ENCODE peak calls at places on chromosomes 1 and 21, in nine cellular contexts. Q is right lobe of liver, D is heart right ventricle, F is esophagus squamous epithelium, U is left ventricle myocardium inferior, K is heart left ventricle, V is tibial artery, C is A549, O is left lung. B is an unnamed sample. For H3K4me1, the result is how much of the 10 kb centered on the place peaks cover.

GRCh38 chr1:52943876-52944275 is 16.8 kb downstream of the SCP2 start:
- DNase-seq in O (no peak), Q (no peak), F (no peak), U (no peak), D (no peak), C (no peak), K (no peak), V (no peak), B (no peak)

GRCh38 chr1:176720835-176721234 is 257.9 kb downstream of the PAPPA2 start:
- DNase-seq in U (no peak), Q (no peak), D (no peak), V (no peak), O (no peak), F (no peak), K (no peak), C (no peak), B (no peak)

GRCh38 chr1:154316704-154317103 is 4.2 kb upstream of the AQP10 start:
- DNase-seq in U (no peak), V (no peak), O (no peak), C (no peak), K (no peak), F (no peak), D (no peak), Q (no peak), B (no peak)

GRCh38 chr1:145799806-145800205 is 24.1 kb downstream of the RNF115 start:
- DNase-seq in V (no peak), Q (no peak), D (no peak), C (no peak), O (no peak), K (no peak), U (no peak), F (no peak), B (no peak)

GRCh38 chr1:118716775-118717174 is 271.4 kb downstream of the TBX15 start:
- DNase-seq in F (no peak), U (no peak), Q (no peak), V (no peak), O (no peak), K (no peak), D (no peak), C (no peak), B (peak)

GRCh38 chr1:228131736-228132135 is 8.3 kb upstream of the GUK1 start:
- DNase-seq in F (no peak), O (no peak), D (no peak), Q (no peak), U (no peak), V (no peak), C (no peak), K (no peak), B (no peak)

GRCh38 chr1:162899422-162900168 is 38.6 kb upstream of the CCDC190 start:
- DNase-seq in K (no peak), D (no peak), C (no peak), V (no peak), U (no peak), F (no peak), Q (no peak), O (no peak), B (no peak)

GRCh38 chr21:46559291-46559983 is 45.4 kb downstream of the S100B start:
- DNase-seq in V (no peak), U (no peak), D (no peak), F (no peak), O (no peak), Q (peak), C (no peak), K (peak), B (no peak)

GRCh38 chr1:209844695-209845404 is 17.1 kb downstream of the UTP25 start:
- DNase-seq in C (no peak), O (no peak), Q (no peak), V (no peak), D (no peak), U (no peak), F (no peak), K (no peak), B (no peak)

GRCh38 chr1:28341591-28341990 is 12.8 kb downstream of the MED18 start:
- DNase-seq in O (no peak), U (no peak), V (no peak), Q (no peak), F (no peak), D (no peak), C (no peak), K (no peak), B (no peak)

GRCh38 chr21:22536511-22536910 is 1538.3 kb downstream of the NCAM2 start:
- DNase-seq in F (no peak), K (no peak), V (no peak), U (no peak), Q (no peak), C (peak), D (no peak), O (no peak), B (no peak)

GRCh38 chr21:25371831-25372434 is 235.3 kb downstream of the MRPL39 start:
- DNase-seq in V (no peak), O (no peak), Q (no peak), D (no peak), U (no peak), C (no peak), K (no peak), F (no peak), B (no peak)

DNA sequence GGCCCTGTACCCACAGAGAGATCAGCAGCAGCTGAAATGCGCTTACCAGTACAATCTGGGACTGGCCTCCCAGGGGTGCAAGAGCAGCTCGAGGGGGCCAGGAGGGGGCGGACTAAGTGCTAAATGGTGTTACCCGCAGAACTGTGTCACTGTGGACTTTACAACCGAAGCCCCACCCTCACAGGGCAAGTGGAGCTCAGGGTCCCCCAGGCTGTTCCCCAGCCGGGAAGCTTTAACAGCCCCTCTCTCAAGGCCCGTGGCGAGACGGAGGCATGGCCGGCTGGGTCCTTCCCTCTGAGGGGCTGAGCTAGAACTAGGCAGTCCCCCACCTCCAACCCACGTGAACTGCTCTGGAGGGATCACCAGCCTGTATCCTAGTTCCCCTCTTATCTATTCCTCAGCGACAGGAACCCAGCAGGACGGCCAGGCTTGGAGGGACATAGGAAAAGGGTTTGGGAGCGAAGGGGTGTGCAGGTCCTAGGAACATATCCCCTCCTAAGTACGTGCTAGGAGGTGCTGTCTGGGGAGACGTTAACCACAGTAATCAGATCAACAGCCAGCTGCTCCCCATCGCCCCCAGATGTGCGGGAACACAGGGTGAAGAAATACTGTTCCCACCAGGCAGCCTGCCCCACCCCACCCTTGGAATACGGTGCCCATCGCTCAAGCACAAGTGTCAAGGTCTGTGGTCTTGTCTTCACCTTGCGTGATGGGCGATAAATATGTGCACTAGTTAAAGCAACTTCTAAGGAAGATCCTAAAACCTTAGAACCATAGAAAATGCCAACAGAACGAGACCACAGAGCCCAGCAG is 24.4 kb downstream of the ZBTB17 start:
- DNase-seq in U (no peak), F (no peak), O (no peak), K (no peak), V (peak), D (no peak), C (no peak), Q (no peak), B (no peak)
- H3K4me1 ChIP-seq in U (half or more), F (half or more), O (half or more), K (under half), V (half or more), D (half or more), C (half or more), Q (under half), B (half or more)

GRCh38 chr1:42758641-42759040 is 8.2 kb downstream of the P3H1 start:
- DNase-seq in K (no peak), Q (no peak), U (no peak), O (no peak), D (no peak), V (no peak), C (no peak), F (no peak), B (no peak)

GRCh38 chr1:42756956-42757891 is 9.6 kb downstream of the P3H1 start:
- DNase-seq in Q (no peak), C (peak), U (no peak), D (no peak), F (no peak), V (no peak), O (no peak), K (no peak), B (peak)

GRCh38 chr1:42761567-42761966 is 5.3 kb downstream of the P3H1 start:
- DNase-seq in F (no peak), U (no peak), O (no peak), Q (no peak), C (no peak), V (no peak), D (no peak), K (no peak), B (no peak)

GRCh38 chr1:42757892-42758275 is 8.9 kb downstream of the P3H1 start:
- DNase-seq in V (no peak), D (no peak), O (no peak), Q (no peak), K (no peak), F (no peak), U (no peak), C (no peak), B (no peak)

GRCh38 chr1:42759114-42759513 is 7.7 kb downstream of the P3H1 start:
- DNase-seq in U (no peak), V (no peak), K (no peak), F (no peak), Q (no peak), C (no peak), D (no peak), O (no peak), B (no peak)
- TF ChIP-seq CTCF in U (no peak), V (no peak), K (no peak), F (no peak), Q (no peak), C (no peak), D (no peak), O (no peak), B (no peak)

DNA sequence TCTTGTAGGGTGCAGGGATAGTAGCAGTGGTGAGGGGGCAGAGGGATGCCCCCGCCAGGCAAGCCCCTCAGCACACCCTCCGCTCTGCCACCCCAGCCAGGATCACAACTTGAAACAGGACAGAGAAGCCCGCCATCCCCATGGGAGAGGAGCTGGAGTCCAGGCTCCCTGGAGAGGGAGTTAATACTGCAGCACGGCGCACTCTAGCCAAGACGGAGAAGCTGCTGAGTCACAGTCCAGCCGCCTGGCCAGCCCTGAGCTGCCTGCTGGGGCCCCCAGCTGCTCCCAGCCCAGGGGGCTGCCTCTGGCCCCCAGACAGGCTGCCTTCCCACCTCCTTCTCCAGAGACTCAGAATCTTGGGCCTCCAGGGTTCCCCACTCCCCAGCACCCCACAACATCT is 87.2 kb downstream of the SYT2 start:
- DNase-seq in Q (no peak), K (peak), O (peak), D (peak), U (peak), V (peak), C (peak), F (no peak), B (no peak)
- H3K4me3 ChIP-seq in Q (no peak), K (no peak), O (no peak), D (no peak), U (no peak), V (peak), C (no peak), F (no peak), B (no peak)

DNA sequence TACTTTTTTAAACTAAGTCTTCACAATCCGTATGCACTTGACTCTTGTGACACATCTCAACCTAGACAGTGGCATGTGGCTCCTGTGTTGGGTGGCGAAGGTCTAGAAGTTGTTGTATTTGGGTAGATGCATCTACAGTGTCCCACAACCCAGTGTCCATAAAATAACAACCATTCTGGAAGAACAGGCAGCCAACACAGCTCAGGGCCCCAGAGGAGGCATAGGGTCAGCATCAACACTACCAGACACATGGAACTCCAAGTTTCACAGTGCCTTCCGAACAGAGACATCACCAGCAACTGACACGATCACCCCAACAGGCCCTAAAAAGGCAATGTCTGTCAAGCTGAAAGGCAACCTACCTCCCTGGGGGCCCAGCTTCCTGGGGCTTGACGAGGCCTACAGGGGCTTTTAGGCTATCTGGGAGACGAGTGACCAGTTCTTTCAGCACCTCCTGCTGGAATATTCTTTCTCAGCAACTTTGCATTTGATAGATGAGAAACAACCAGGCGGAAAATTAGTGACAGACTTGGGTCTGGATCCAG is 5.6 kb downstream of the SH3BP5L start:
- DNase-seq in O (no peak), Q (no peak), V (peak), C (no peak), F (no peak), U (no peak), K (no peak), D (no peak), B (no peak)
- H3K4me1 ChIP-seq in O (under half), Q (under half), V (half or more), C (under half), F (under half), U (half or more), K (under half), D (half or more), B (under half)